ENCODE peak calls at places on chromosomes 7 and 10, in six cellular contexts. B is K562, Z is HepG2, S is H1, T is GM12878, A is GM12891. U is an unnamed sample.
A peak's percentile ranks its signal among the peaks of the same experiment; 100 is the strongest.

GRCh38 chr7:22726849-22727792 is at the start of gene IL6:
- DNase-seq in B (peak; percentile 90), Z (peak; percentile 6), S (peak; percentile 69), T (no peak), A (no peak), U (no peak)

GRCh38 chr10:86400705-86401587 is 34.4 kb upstream of the GRID1 start:
- DNase-seq in B (no peak), Z (peak; percentile 27), S (peak; percentile 83), T (no peak), A (peak; percentile 40), U (no peak)

GRCh38 chr7:157490465-157490912 is 153.7 kb downstream of the DNAJB6 start:
- DNase-seq in B (peak; percentile 74), Z (peak; percentile 66), S (no peak), T (peak; percentile 25), A (no peak), U (no peak)

GRCh38 chr7:101554584-101555268 is 74.4 kb downstream of the MYL10 start:
- DNase-seq in B (no peak), Z (no peak), S (no peak), T (no peak), A (no peak), U (no peak)

GRCh38 chr7:44290250-44290616 is 35.2 kb downstream of the CAMK2B start:
- DNase-seq in B (no peak), Z (no peak), S (peak; percentile 38), T (no peak), A (peak; percentile 6), U (peak; percentile 9)

GRCh38 chr7:155339474-155339873 is 41.8 kb downstream of the INSIG1 start:
- DNase-seq in B (no peak), Z (no peak), S (no peak), T (no peak), A (no peak), U (no peak)

GRCh38 chr7:2529161-2530075 is 9.8 kb downstream of the LFNG start:
- DNase-seq in B (no peak), Z (no peak), S (no peak), T (no peak), A (no peak), U (peak; percentile 63)

GRCh38 chr10:101329341-101330032 is 24.5 kb upstream of the BTRC start:
- DNase-seq in B (no peak), Z (no peak), S (no peak), T (no peak), A (no peak), U (no peak)

GRCh38 chr7:77352688-77353406 is 63.3 kb downstream of the GSAP start:
- DNase-seq in B (no peak), Z (no peak), S (no peak), T (no peak), A (no peak), U (no peak)

GRCh38 chr7:38411404-38411803 is 138.0 kb upstream of the TARP start:
- DNase-seq in B (peak; percentile 54), Z (peak; percentile 28), S (no peak), T (no peak), A (no peak), U (no peak)

GRCh38 chr7:149490083-149490482 is 7.5 kb downstream of the ZNF746 start:
- DNase-seq in B (no peak), Z (no peak), S (no peak), T (no peak), A (no peak), U (no peak)

GRCh38 chr10:89738551-89739209 is 37.3 kb downstream of the KIF20B start:
- DNase-seq in B (no peak), Z (no peak), S (no peak), T (peak; percentile 55), A (peak; percentile 14), U (peak; percentile 3)

GRCh38 chr10:103734731-103735130 is 120.6 kb downstream of the SH3PXD2A start:
- DNase-seq in B (no peak), Z (no peak), S (no peak), T (no peak), A (no peak), U (no peak)

GRCh38 chr7:134478707-134479106 is 19.8 kb upstream of the AKR1B1 start:
- DNase-seq in B (no peak), Z (no peak), S (no peak), T (no peak), A (no peak), U (no peak)

DNA sequence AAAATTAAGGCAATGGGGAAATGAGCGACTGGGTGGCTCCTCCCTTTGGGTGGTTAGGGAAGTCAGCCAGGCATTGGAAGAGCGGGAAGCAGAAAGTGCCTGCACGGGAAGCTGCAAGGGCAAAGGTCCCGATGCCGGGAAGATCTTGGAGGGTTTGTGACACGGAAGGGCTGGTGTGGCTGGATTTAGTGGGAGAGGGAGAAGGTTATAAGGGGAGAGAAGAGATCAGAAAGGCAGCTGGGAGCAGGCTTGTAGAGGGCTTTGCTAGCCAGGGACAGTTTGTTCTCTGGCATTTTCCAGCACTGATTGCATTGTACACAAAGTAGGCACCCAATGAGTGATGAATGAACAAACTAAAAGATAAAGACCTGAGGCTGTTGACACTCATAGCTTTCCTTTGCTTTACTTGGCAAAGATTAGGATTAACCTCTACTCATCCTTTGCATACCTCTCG is 67.7 kb downstream of the NAMPT start:
- DNase-seq in B (peak; percentile 23), Z (no peak), S (no peak), T (no peak), A (no peak), U (no peak)
- TF ChIP-seq POLR2AphosphoS5 in B (no peak), Z (no peak), S (no peak), T (no peak), A (no peak), U (no peak)

GRCh38 chr7:75993689-75994387 is 557 bp downstream of the TMEM120A start:
- DNase-seq in B (peak; percentile 68), Z (peak; percentile 90), S (peak; percentile 85), T (no peak), A (peak; percentile 59), U (no peak)
- TF ChIP-seq POLR2A in B (no peak), Z (no peak), S (no peak), T (no peak), A (no peak), U (no peak)

DNA sequence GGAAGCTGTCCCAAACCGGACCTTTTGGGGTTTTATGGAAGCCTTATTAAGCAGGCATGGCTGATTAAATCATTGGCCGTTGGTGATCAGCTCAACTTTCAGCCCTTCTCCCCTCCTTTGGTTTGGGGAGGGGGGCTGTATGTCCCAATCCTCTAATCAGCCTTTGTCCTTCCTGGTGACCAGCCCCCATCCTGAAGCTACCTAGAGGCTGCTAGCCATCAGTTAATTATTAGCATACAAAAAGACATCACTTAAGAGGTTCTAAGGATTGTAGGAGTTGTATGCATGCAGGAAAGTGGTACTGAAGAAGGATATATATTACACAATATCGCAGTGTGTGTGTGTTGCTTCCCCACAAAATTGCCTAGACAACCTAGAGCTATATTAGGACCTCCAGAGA is 553.3 kb upstream of the FZD8 start:
- DNase-seq in B (no peak), Z (no peak), S (no peak), T (no peak), A (no peak), U (no peak)
- TF ChIP-seq TAF1 in B (no peak), Z (no peak), S (no peak), T (no peak), A (no peak), U (no peak)

GRCh38 chr7:30476401-30477145 is 2.0 kb downstream of the NOD1 start:
- DNase-seq in B (no peak), Z (no peak), S (peak; percentile 17), T (no peak), A (no peak), U (no peak)
- TF ChIP-seq POLR2AphosphoS5 in B (no peak), Z (no peak), S (no peak), T (no peak), A (no peak), U (no peak)

DNA sequence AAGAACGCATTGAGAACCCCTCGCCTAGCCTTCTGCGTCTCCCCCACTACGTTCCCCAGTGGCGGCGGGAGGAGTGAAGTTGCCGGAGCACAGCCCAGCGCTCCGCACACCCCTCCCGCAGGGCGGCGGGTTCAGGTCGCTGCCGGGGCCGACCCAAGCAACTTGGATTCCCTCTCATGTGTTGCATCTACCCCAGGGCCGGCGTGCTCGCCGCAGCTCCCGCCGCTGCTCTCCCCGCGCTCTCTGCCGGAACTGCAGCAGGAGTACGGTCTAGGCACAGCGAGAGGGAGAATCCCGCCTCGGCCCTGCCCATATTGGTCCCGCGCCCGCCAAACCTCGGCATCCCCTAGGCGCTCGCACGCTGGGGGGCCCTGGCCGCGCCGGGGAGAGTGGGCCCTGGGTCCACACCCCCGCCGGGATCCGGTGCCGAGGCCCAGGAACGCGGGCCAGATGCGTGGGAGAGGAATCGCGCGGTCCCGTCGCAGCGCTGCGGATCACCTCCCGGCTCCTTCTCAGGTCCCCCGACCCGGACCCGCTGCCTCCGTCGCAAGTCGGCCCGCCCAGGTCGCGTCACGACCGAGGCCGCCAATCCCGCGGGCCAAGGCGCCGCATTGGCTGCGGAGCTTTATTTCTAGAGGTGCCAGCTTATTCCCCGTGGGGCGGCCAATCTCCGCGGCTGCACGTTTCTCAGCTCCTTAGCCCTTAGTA is 648 bp upstream of the TMEM243 start:
- DNase-seq in B (peak; percentile 61), Z (peak; percentile 50), S (peak; percentile 88), T (no peak), A (peak; percentile 60), U (peak; percentile 68)
- TF ChIP-seq POLR2A in B (peak; percentile 33), Z (peak; percentile 88), S (peak; percentile 71), T (peak; percentile 94), A (peak; percentile 88), U (peak; percentile 93)

GRCh38 chr10:50286517-50286916 is 35.2 kb upstream of the ASAH2 start:
- DNase-seq in B (no peak), Z (no peak), S (no peak), T (no peak), A (no peak), U (no peak)
- TF ChIP-seq TAF1 in B (no peak), Z (no peak), S (no peak), T (no peak), A (no peak), U (no peak)